ENCODE peak calls at places on chromosomes 3 and 15, in eight cellular contexts. A, B, H, T, I, K, S and E are unnamed samples.

GRCh38 chr15:65903296-65904073 is 34.2 kb downstream of the RAB11A start:
- DNase-seq in A (peak; percentile 57), B (no peak), H (no peak), T (no peak), I (no peak), K (no peak), S (no peak), E (no peak)

GRCh38 chr3:169495569-169495968 is 167.9 kb downstream of the MECOM start:
- DNase-seq in A (no peak), B (no peak), H (no peak), T (no peak), I (no peak), K (no peak), S (no peak), E (no peak)

GRCh38 chr15:59299919-59300617 is 72.6 kb downstream of the MYO1E start:
- DNase-seq in A (peak; percentile 97), B (peak; percentile 92), H (peak; percentile 97), T (peak; percentile 70), I (peak; percentile 99), K (peak; percentile 90), S (peak; percentile 94), E (peak; percentile 60)

GRCh38 chr3:42229942-42230688 is 35.9 kb downstream of the CCK start:
- DNase-seq in A (peak; percentile 70), B (no peak), H (peak; percentile 49), T (no peak), I (peak; percentile 50), K (no peak), S (no peak), E (no peak)

GRCh38 chr15:73005450-73005849 is 46.8 kb upstream of the NEO1 start:
- DNase-seq in A (no peak), B (no peak), H (no peak), T (no peak), I (no peak), K (no peak), S (no peak), E (no peak)

GRCh38 chr15:69576948-69577351 is 124.3 kb downstream of the RPLP1 start:
- DNase-seq in A (no peak), B (no peak), H (no peak), T (no peak), I (no peak), K (no peak), S (peak; percentile 63), E (no peak)

GRCh38 chr3:16319307-16319706 is 54.3 kb downstream of the OXNAD1 start:
- DNase-seq in A (no peak), B (no peak), H (no peak), T (peak; percentile 38), I (peak; percentile 55), K (no peak), S (no peak), E (peak; percentile 40)

GRCh38 chr3:196108075-196108743 is 26.3 kb upstream of the TFRC start:
- DNase-seq in A (no peak), B (no peak), H (peak; percentile 50), T (no peak), I (peak; percentile 69), K (no peak), S (no peak), E (no peak)

GRCh38 chr3:81863714-81864113 is 102.3 kb upstream of the GBE1 start:
- DNase-seq in A (no peak), B (no peak), H (no peak), T (no peak), I (no peak), K (no peak), S (no peak), E (no peak)

GRCh38 chr3:23629181-23629893 is 176.4 kb upstream of the UBE2E1 start:
- DNase-seq in A (peak; percentile 73), B (no peak), H (peak; percentile 68), T (no peak), I (peak; percentile 43), K (no peak), S (peak; percentile 49), E (no peak)

GRCh38 chr3:4820296-4821121 is 158.7 kb upstream of the BHLHE40 start:
- DNase-seq in A (no peak), B (no peak), H (no peak), T (no peak), I (no peak), K (no peak), S (no peak), E (no peak)

GRCh38 chr15:62021991-62022600 is 38.2 kb downstream of the VPS13C start:
- DNase-seq in A (no peak), B (no peak), H (no peak), T (no peak), I (peak; percentile 14), K (no peak), S (no peak), E (no peak)

GRCh38 chr3:190443257-190443656 is 6.4 kb downstream of the TMEM207 start:
- DNase-seq in A (peak; percentile 23), B (no peak), H (peak; percentile 15), T (no peak), I (peak; percentile 30), K (no peak), S (no peak), E (no peak)

GRCh38 chr3:99249627-99250026 is 348.1 kb upstream of the DCBLD2 start:
- DNase-seq in A (no peak), B (no peak), H (no peak), T (no peak), I (no peak), K (no peak), S (no peak), E (no peak)

GRCh38 chr3:192772495-192772894 is 45.2 kb upstream of the FGF12 start:
- DNase-seq in A (peak; percentile 25), B (no peak), H (peak; percentile 37), T (peak; percentile 15), I (peak; percentile 49), K (no peak), S (no peak), E (no peak)
- TF ChIP-seq CTCF in A (peak; percentile 59), B (no peak), H (peak; percentile 46), T (peak; percentile 34), I (peak; percentile 39), K (no peak), S (no peak), E (peak; percentile 44)

DNA sequence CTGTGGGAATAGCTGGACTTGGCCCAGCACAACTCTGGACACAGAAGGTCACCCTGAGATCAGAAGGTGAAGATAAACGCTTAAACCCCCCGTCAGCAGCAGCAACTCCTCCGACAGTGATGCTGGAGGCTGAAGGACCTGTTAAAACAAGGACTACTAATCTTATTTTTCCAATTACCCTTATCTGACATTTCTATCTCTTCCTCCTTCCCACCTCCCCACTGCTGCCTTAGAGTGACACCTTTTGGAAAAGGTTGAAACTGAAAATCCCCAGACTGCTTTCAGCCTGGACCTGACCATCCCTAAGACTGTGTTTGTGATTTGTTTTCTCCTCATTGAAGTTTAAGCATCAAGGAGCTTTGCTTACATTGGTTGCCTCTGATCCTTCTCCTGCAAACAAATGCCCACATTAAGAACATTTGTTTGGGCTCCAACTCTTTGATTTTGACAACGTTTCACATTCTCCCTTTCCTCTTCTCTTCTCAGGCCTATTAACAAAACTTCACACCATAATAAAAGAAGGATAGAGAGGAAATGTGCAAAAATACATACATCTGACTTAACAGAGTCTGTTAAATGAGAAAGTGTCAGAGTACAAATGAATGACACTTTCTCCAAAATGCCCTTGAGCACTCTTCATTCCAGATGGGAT is 410.6 kb upstream of the WNT5A start:
- DNase-seq in A (no peak), B (no peak), H (peak; percentile 40), T (no peak), I (peak; percentile 60), K (no peak), S (peak; percentile 19), E (no peak)
- TF ChIP-seq CTCF in A (no peak), B (no peak), H (peak; percentile 62), T (no peak), I (peak; percentile 77), K (peak; percentile 30), S (peak; percentile 19), E (no peak)

GRCh38 chr3:152471814-152472605 is 203.3 kb downstream of the MBNL1 start:
- DNase-seq in A (peak; percentile 74), B (peak; percentile 81), H (peak; percentile 50), T (peak; percentile 46), I (peak; percentile 59), K (peak; percentile 77), S (peak; percentile 82), E (peak; percentile 25)

GRCh38 chr3:152470893-152471292 is 202.2 kb downstream of the MBNL1 start:
- DNase-seq in A (no peak), B (no peak), H (no peak), T (no peak), I (no peak), K (no peak), S (no peak), E (no peak)

GRCh38 chr3:152472606-152472954 is 203.9 kb downstream of the MBNL1 start:
- DNase-seq in A (no peak), B (no peak), H (no peak), T (no peak), I (no peak), K (no peak), S (no peak), E (no peak)

GRCh38 chr3:152477422-152477821 is 208.7 kb downstream of the MBNL1 start:
- DNase-seq in A (peak; percentile 30), B (no peak), H (no peak), T (no peak), I (no peak), K (no peak), S (no peak), E (no peak)

DNA sequence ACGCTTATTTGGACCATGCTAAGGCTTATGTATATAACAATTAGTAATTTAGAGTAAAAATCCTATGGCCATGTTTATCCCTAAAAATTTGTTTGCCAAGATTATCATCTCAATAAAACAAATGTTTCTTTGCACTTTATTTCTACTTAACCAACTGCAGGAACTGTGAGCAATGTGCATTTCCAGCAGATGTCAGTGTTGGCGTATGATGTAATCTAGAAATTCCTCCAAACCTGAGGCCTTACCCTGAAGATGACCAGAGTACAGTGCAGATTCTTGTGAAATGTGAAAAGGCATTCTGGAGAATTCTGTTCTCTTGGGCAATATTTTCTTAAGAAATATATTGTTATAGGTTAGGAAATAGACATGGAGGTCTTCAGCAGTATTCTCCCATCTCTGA is 205.9 kb downstream of the MBNL1 start:
- DNase-seq in A (peak; percentile 92), B (no peak), H (peak; percentile 67), T (peak; percentile 39), I (peak; percentile 72), K (no peak), S (no peak), E (peak; percentile 32)
- TF ChIP-seq CTCF in A (peak; percentile 68), B (peak; percentile 42), H (peak; percentile 39), T (peak; percentile 82), I (peak; percentile 61), K (peak; percentile 44), S (peak; percentile 51), E (peak; percentile 81)

GRCh38 chr15:98767692-98768091 is 119.4 kb downstream of the IGF1R start:
- DNase-seq in A (no peak), B (no peak), H (no peak), T (no peak), I (no peak), K (no peak), S (no peak), E (no peak)

GRCh38 chr15:98763179-98763578 is 114.8 kb downstream of the IGF1R start:
- DNase-seq in A (no peak), B (no peak), H (peak; percentile 54), T (no peak), I (no peak), K (no peak), S (no peak), E (no peak)

GRCh38 chr15:98765610-98766009 is 117.3 kb downstream of the IGF1R start:
- DNase-seq in A (no peak), B (no peak), H (no peak), T (no peak), I (no peak), K (no peak), S (no peak), E (no peak)

GRCh38 chr15:98760975-98761374 is 112.6 kb downstream of the IGF1R start:
- DNase-seq in A (no peak), B (no peak), H (no peak), T (no peak), I (no peak), K (no peak), S (no peak), E (no peak)

GRCh38 chr15:98764296-98764695 is 116.0 kb downstream of the IGF1R start:
- DNase-seq in A (no peak), B (no peak), H (no peak), T (no peak), I (no peak), K (no peak), S (no peak), E (no peak)
- TF ChIP-seq CTCF in A (no peak), B (no peak), H (no peak), T (no peak), I (no peak), K (no peak), S (no peak), E (no peak)